ENCODE peak calls at places on chromosomes 3 and 15, in four cellular contexts. One of them, this sample, is unnamed.

GRCh38 chr15:60635507-60636352 is 156.8 kb upstream of the ICE2 start:
- ATAC-seq in upper lobe of left lung: peak; percentile 64
- ATAC-seq in HCT116: no peak
- ATAC-seq in GM23338: no peak
- ATAC-seq in this sample: no peak

GRCh38 chr3:19543212-19543841 is 390.7 kb downstream of the EFHB start:
- ATAC-seq in upper lobe of left lung: peak; percentile 48
- ATAC-seq in GM23338: peak; percentile 95
- ATAC-seq in HCT116: peak; percentile 60
- ATAC-seq in this sample: no peak

GRCh38 chr15:59399465-59400102 is 26.9 kb upstream of the MYO1E start:
- ATAC-seq in GM23338: no peak
- ATAC-seq in HCT116: no peak
- ATAC-seq in upper lobe of left lung: peak; percentile 80
- ATAC-seq in this sample: no peak

GRCh38 chr15:80093854-80094418 is 34.5 kb downstream of the ZFAND6 start:
- ATAC-seq in upper lobe of left lung: peak; percentile 34
- ATAC-seq in GM23338: peak; percentile 68
- ATAC-seq in HCT116: peak; percentile 42
- ATAC-seq in this sample: no peak

GRCh38 chr3:53102601-53103147 is 27.6 kb downstream of the RFT1 start:
- ATAC-seq in GM23338: peak; percentile 48
- ATAC-seq in upper lobe of left lung: peak; percentile 83
- ATAC-seq in HCT116: no peak
- ATAC-seq in this sample: no peak

GRCh38 chr3:13648744-13649096 is 99.8 kb downstream of the FBLN2 start:
- ATAC-seq in HCT116: no peak
- ATAC-seq in upper lobe of left lung: no peak
- ATAC-seq in GM23338: peak; percentile 2
- ATAC-seq in this sample: no peak

GRCh38 chr3:46915297-46915822 is 37.8 kb downstream of the PTH1R start:
- ATAC-seq in GM23338: no peak
- ATAC-seq in HCT116: no peak
- ATAC-seq in upper lobe of left lung: no peak
- ATAC-seq in this sample: no peak

GRCh38 chr3:12380408-12380795 is 91.5 kb downstream of the PPARG start:
- ATAC-seq in upper lobe of left lung: no peak
- ATAC-seq in GM23338: no peak
- ATAC-seq in HCT116: no peak
- ATAC-seq in this sample: no peak

GRCh38 chr15:34252545-34252944 is 27.7 kb downstream of the EMC4 start:
- ATAC-seq in GM23338: no peak
- ATAC-seq in upper lobe of left lung: no peak
- ATAC-seq in HCT116: no peak
- ATAC-seq in this sample: no peak

GRCh38 chr15:75872400-75872990 is 29.2 kb downstream of the UBE2Q2 start:
- ATAC-seq in upper lobe of left lung: no peak
- ATAC-seq in HCT116: no peak
- ATAC-seq in GM23338: peak; percentile 42
- ATAC-seq in this sample: no peak

GRCh38 chr3:39497753-39498152 is 30.3 kb downstream of the MOBP start:
- ATAC-seq in upper lobe of left lung: no peak
- ATAC-seq in HCT116: no peak
- ATAC-seq in GM23338: no peak
- ATAC-seq in this sample: no peak

GRCh38 chr3:138329984-138330293 is 288 bp upstream of the NME9 start:
- ATAC-seq in HCT116: no peak
- ATAC-seq in upper lobe of left lung: no peak
- ATAC-seq in GM23338: no peak
- ATAC-seq in this sample: no peak

GRCh38 chr3:136790786-136791185 is 28.1 kb upstream of the SLC35G2 start:
- ATAC-seq in upper lobe of left lung: no peak
- ATAC-seq in HCT116: no peak
- ATAC-seq in GM23338: no peak
- ATAC-seq in this sample: no peak

GRCh38 chr3:133825969-133826727 is 20.5 kb downstream of the SRPRB start:
- ATAC-seq in GM23338: no peak
- ATAC-seq in upper lobe of left lung: no peak
- ATAC-seq in HCT116: no peak
- ATAC-seq in this sample: no peak

GRCh38 chr15:83199288-83199687 is 8.3 kb downstream of the HDGFL3 start:
- ATAC-seq in GM23338: no peak
- ATAC-seq in HCT116: no peak
- ATAC-seq in upper lobe of left lung: no peak
- ATAC-seq in this sample: no peak

GRCh38 chr3:156396851-156397250 is 158.1 kb downstream of the SSR3 start:
- ATAC-seq in GM23338: no peak
- ATAC-seq in HCT116: no peak
- ATAC-seq in upper lobe of left lung: no peak
- ATAC-seq in this sample: no peak

GRCh38 chr3:113110263-113110662 is 101.1 kb upstream of the BOC start:
- ATAC-seq in upper lobe of left lung: no peak
- ATAC-seq in GM23338: no peak
- ATAC-seq in HCT116: no peak
- ATAC-seq in this sample: no peak

GRCh38 chr3:143084856-143085731 is 34.5 kb upstream of the CHST2 start:
- ATAC-seq in upper lobe of left lung: peak; percentile 32
- ATAC-seq in HCT116: peak; percentile 34
- ATAC-seq in GM23338: no peak
- ATAC-seq in this sample: no peak

GRCh38 chr3:190281308-190282051 is 40.8 kb downstream of the CLDN1 start:
- ATAC-seq in GM23338: no peak
- ATAC-seq in upper lobe of left lung: peak; percentile 38
- ATAC-seq in HCT116: no peak
- ATAC-seq in this sample: no peak

GRCh38 chr3:64445318-64446300 is 220.3 kb upstream of the PRICKLE2 start:
- ATAC-seq in HCT116: peak; percentile 80
- ATAC-seq in GM23338: peak; percentile 86
- ATAC-seq in upper lobe of left lung: peak; percentile 65
- ATAC-seq in this sample: peak; percentile 20
- H3K4me3 ChIP-seq in HCT116: peak overlapping the region; percentile 35
- H3K4me3 ChIP-seq in GM23338: peak overlapping the region; percentile 92
- H3K4me3 ChIP-seq in upper lobe of left lung: peak overlapping the region; percentile 70
- H3K4me3 ChIP-seq in this sample: peak overlapping the region; percentile 3

GRCh38 chr15:78045189-78045588 is 32.3 kb downstream of the TBC1D2B start:
- ATAC-seq in GM23338: no peak
- ATAC-seq in HCT116: no peak
- ATAC-seq in upper lobe of left lung: no peak
- ATAC-seq in this sample: no peak
- TF ChIP-seq CTCF in GM23338: no peak
- TF ChIP-seq CTCF in HCT116: no peak
- TF ChIP-seq CTCF in upper lobe of left lung: no peak
- TF ChIP-seq CTCF in this sample: no peak

GRCh38 chr3:49930241-49930690 is 655 bp upstream of the MON1A start:
- ATAC-seq in upper lobe of left lung: peak; percentile 19
- ATAC-seq in GM23338: peak; percentile 2
- ATAC-seq in HCT116: no peak
- ATAC-seq in this sample: no peak

GRCh38 chr3:49928511-49929017 is 1.0 kb downstream of the MON1A start:
- ATAC-seq in upper lobe of left lung: no peak
- ATAC-seq in HCT116: no peak
- ATAC-seq in GM23338: no peak
- ATAC-seq in this sample: no peak

GRCh38 chr3:49929333-49930240 is at the start of gene MON1A:
- ATAC-seq in GM23338: peak; percentile 87
- ATAC-seq in HCT116: peak; percentile 86
- ATAC-seq in upper lobe of left lung: peak; percentile 99
- ATAC-seq in this sample: peak; percentile 99

GRCh38 chr3:49927798-49928197 is 1.8 kb downstream of the MON1A start:
- ATAC-seq in HCT116: no peak
- ATAC-seq in GM23338: no peak
- ATAC-seq in upper lobe of left lung: no peak
- ATAC-seq in this sample: no peak

DNA sequence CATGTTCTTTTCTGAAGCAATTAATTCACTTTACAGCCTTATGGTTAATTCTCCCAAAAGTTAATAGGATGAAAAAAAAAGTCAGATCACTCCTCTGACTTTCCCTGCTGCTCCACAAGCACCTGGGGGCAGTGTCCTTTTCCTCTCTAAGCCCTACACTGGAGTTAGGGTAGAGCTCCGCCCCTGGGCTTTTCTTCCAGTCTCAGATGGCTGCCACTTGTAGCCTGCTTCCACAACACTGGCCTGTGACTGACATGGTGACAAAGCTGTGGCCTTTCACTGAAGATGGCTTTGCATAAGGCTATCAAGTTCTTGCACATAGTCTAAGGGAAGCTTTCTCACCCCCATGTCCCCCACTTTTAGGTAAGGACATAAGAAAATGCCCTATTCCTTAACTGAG is 1.3 kb upstream of the MON1A start:
- ATAC-seq in GM23338: peak; percentile 69
- ATAC-seq in upper lobe of left lung: no peak
- ATAC-seq in HCT116: peak; percentile 53
- ATAC-seq in this sample: no peak
- TF ChIP-seq POLR2AphosphoS5 in GM23338: no peak
- TF ChIP-seq POLR2AphosphoS5 in upper lobe of left lung: no peak
- TF ChIP-seq POLR2AphosphoS5 in HCT116: peak; percentile 40
- TF ChIP-seq POLR2AphosphoS5 in this sample: no peak

GRCh38 chr15:55239440-55240124 is 42.8 kb upstream of the RSL24D1 start:
- ATAC-seq in HCT116: no peak
- ATAC-seq in GM23338: no peak
- ATAC-seq in upper lobe of left lung: no peak
- ATAC-seq in this sample: no peak

GRCh38 chr15:55234800-55235104 is 38.0 kb upstream of the RSL24D1 start:
- ATAC-seq in HCT116: no peak
- ATAC-seq in GM23338: no peak
- ATAC-seq in upper lobe of left lung: no peak
- ATAC-seq in this sample: no peak

GRCh38 chr15:55240125-55240760 is 43.5 kb upstream of the RSL24D1 start:
- ATAC-seq in GM23338: no peak
- ATAC-seq in upper lobe of left lung: no peak
- ATAC-seq in HCT116: no peak
- ATAC-seq in this sample: no peak

GRCh38 chr15:55235637-55236036 is 38.9 kb upstream of the RSL24D1 start:
- ATAC-seq in HCT116: no peak
- ATAC-seq in GM23338: no peak
- ATAC-seq in upper lobe of left lung: no peak
- ATAC-seq in this sample: no peak

GRCh38 chr15:55237219-55238130 is 40.7 kb upstream of the RSL24D1 start:
- ATAC-seq in GM23338: no peak
- ATAC-seq in upper lobe of left lung: no peak
- ATAC-seq in HCT116: no peak
- ATAC-seq in this sample: no peak
- H3K4me3 ChIP-seq in GM23338: no peak overlapping the region
- H3K4me3 ChIP-seq in upper lobe of left lung: no peak overlapping the region
- H3K4me3 ChIP-seq in HCT116: no peak overlapping the region
- H3K4me3 ChIP-seq in this sample: no peak overlapping the region

GRCh38 chr3:107543666-107544065 is 20.9 kb downstream of the BBX start:
- ATAC-seq in HCT116: peak; percentile 46
- ATAC-seq in GM23338: peak; percentile 35
- ATAC-seq in upper lobe of left lung: no peak
- ATAC-seq in this sample: no peak
- TF ChIP-seq CTCF in HCT116: peak; percentile 32
- TF ChIP-seq CTCF in GM23338: peak; percentile 65
- TF ChIP-seq CTCF in upper lobe of left lung: no peak
- TF ChIP-seq CTCF in this sample: peak; percentile 21

This sample was measured in gastroesophageal sphincter.